ENCODE peak calls at places on chromosomes 13 and 19, in five cellular contexts. Y is stomach, B is HCT116, R is GM12878, S is GM12892. W is an unnamed sample.

GRCh38 chr19:51740356-51740755 is 11.3 kb downstream of the FPR1 start:
- DNase-seq in Y (no peak), B (no peak), S (no peak), R (no peak), W (no peak)

GRCh38 chr19:1590641-1591397 is 1.8 kb downstream of the MBD3 start:
- DNase-seq in R (no peak), S (no peak), B (no peak), Y (no peak), W (no peak)

GRCh38 chr19:30406220-30406944 is 34.2 kb downstream of the ZNF536 start:
- DNase-seq in B (no peak), S (no peak), R (no peak), Y (no peak), W (peak; percentile 25)

GRCh38 chr13:76853481-76853880 is 32.7 kb downstream of the KCTD12 start:
- DNase-seq in Y (no peak), B (no peak), R (no peak), S (no peak), W (no peak)

GRCh38 chr13:26721251-26721939 is 39.2 kb downstream of the GPR12 start:
- DNase-seq in Y (peak; percentile 30), R (no peak), S (no peak), B (no peak), W (no peak)

GRCh38 chr19:2636897-2637683 is 65.4 kb downstream of the GNG7 start:
- DNase-seq in B (no peak), Y (peak; percentile 72), R (no peak), S (peak; percentile 92), W (peak; percentile 94)

GRCh38 chr19:48858984-48859710 is 9.3 kb downstream of the PLEKHA4 start:
- DNase-seq in B (no peak), R (no peak), S (peak; percentile 79), Y (no peak), W (peak; percentile 77)

GRCh38 chr19:17779281-17779930 is 15.5 kb upstream of the B3GNT3 start:
- DNase-seq in S (no peak), R (no peak), B (peak; percentile 93), Y (no peak), W (no peak)

GRCh38 chr13:63554157-63554556 is 2138.5 kb upstream of the PCDH20 start:
- DNase-seq in R (no peak), Y (no peak), S (no peak), B (no peak), W (no peak)

GRCh38 chr13:48138270-48138669 is 43.4 kb upstream of the MED4 start:
- DNase-seq in Y (no peak), S (no peak), B (no peak), R (no peak), W (no peak)

GRCh38 chr19:31261019-31261595 is 88.1 kb downstream of the TSHZ3 start:
- DNase-seq in R (no peak), Y (peak; percentile 2), S (no peak), B (no peak), W (no peak)

GRCh38 chr13:50393641-50394040 is 378.4 kb downstream of the KCNRG start:
- DNase-seq in Y (no peak), S (no peak), R (no peak), B (no peak), W (no peak)

GRCh38 chr13:46396341-46396740 is 9.3 kb upstream of the RUBCNL start:
- DNase-seq in Y (no peak), B (no peak), R (no peak), S (no peak), W (no peak)

GRCh38 chr13:79228972-79229371 is 177.1 kb downstream of the RBM26 start:
- DNase-seq in B (no peak), S (no peak), R (no peak), Y (peak; percentile 32), W (no peak)

GRCh38 chr13:93151277-93151676 is 75.3 kb upstream of the GPC6 start:
- DNase-seq in Y (no peak), S (no peak), B (no peak), R (no peak), W (no peak)

GRCh38 chr13:112923962-112924361 is 45.1 kb upstream of the MCF2L start:
- DNase-seq in S (no peak), Y (no peak), R (no peak), B (no peak), W (no peak)

GRCh38 chr13:38191016-38191415 is 158.6 kb upstream of the UFM1 start:
- DNase-seq in Y (no peak), R (no peak), S (no peak), B (no peak), W (no peak)

GRCh38 chr19:7570761-7571160 is 24.9 kb upstream of the CAMSAP3 start:
- DNase-seq in Y (no peak), S (no peak), B (no peak), R (no peak), W (no peak)

GRCh38 chr19:6686628-6686975 is 16.6 kb upstream of the TNFSF14 start:
- DNase-seq in S (no peak), R (no peak), B (no peak), Y (no peak), W (no peak)

GRCh38 chr13:28000567-28000966 is 12.1 kb upstream of the URAD start:
- DNase-seq in Y (no peak), R (no peak), B (no peak), S (no peak), W (no peak)

GRCh38 chr19:49331616-49332055 is 3.6 kb upstream of the CD37 start:
- DNase-seq in B (peak; percentile 37), S (no peak), R (peak; percentile 81), Y (peak; percentile 34), W (no peak)

GRCh38 chr13:37492741-37493514 is 105.6 kb downstream of the POSTN start:
- DNase-seq in B (no peak), Y (no peak), R (no peak), S (no peak), W (no peak)

GRCh38 chr13:44331912-44332840 is 41.4 kb upstream of the SERP2 start:
- DNase-seq in S (no peak), R (no peak), B (no peak), Y (no peak), W (no peak)

GRCh38 chr13:112453874-112454647 is 77.9 kb downstream of the SPACA7 start:
- DNase-seq in S (no peak), B (no peak), Y (no peak), R (no peak), W (no peak)

GRCh38 chr19:2549701-2550191 is 73.8 kb downstream of the GADD45B start:
- DNase-seq in Y (peak; percentile 43), R (no peak), B (no peak), S (no peak), W (no peak)

GRCh38 chr19:32901504-32902161 is 32.1 kb upstream of the SLC7A9 start:
- DNase-seq in Y (no peak), S (no peak), B (no peak), R (no peak), W (no peak)

GRCh38 chr13:113978741-113979481 is 5.0 kb upstream of the C13orf46 start:
- DNase-seq in S (no peak), Y (peak; percentile 75), R (no peak), B (no peak), W (no peak)

GRCh38 chr13:60647547-60647946 is 250.5 kb downstream of the TDRD3 start:
- DNase-seq in B (no peak), R (no peak), S (no peak), Y (no peak), W (no peak)

DNA sequence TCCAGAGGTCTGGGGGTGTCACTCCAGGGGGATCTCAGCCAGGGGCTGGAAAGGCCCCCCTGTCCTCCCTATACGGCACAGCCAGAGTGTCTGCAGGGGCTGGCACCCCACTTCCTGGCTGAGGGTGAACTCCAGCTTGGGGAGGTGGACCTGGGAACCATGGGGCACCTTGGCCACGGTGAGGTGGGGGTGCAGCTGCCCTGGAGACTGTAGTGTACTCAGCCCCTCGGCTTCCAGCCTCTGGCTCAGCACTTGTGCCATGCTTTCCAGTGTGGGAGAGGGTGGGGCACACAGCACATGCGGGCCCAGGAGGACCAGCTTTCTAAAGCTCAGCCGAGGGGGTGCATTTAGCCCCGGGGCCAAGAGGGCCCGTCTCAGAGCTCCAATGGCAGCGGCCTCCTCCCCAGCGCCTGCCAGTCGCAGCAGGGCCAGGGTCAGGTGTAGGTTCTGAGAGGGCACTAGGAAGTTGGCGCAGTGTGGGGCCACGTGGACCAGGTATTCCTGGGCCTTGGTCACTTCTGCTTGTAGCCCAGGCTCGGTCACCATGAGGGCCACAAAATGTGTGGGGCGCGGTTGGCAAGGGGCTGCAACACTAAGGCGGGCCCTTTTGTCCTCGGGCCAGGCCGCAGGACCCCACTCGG is 1.4 kb downstream of the LENG9 start:
- DNase-seq in R (no peak), S (no peak), Y (peak; percentile 50), B (no peak), W (no peak)
- TF ChIP-seq POLR2A in R (peak; percentile 58), S (peak; percentile 59), Y (no peak), B (no peak), W (peak; percentile 46)

GRCh38 chr19:35130761-35131720 is 3.8 kb downstream of the LGI4 start:
- DNase-seq in S (no peak), Y (no peak), R (no peak), B (no peak), W (no peak)
- TF ChIP-seq POLR2AphosphoS5 in S (no peak), Y (no peak), R (no peak), B (no peak), W (no peak)

GRCh38 chr19:28546148-28546685 is 666.7 kb downstream of the UQCRFS1 start:
- DNase-seq in R (no peak), Y (no peak), B (no peak), S (no peak), W (no peak)
- TF ChIP-seq POLR2A in R (no peak), Y (no peak), B (no peak), S (no peak), W (no peak)

GRCh38 chr19:47310819-47311218 is 1.2 kb downstream of the C5AR1 start:
- DNase-seq in B (no peak), Y (peak; percentile 54), S (no peak), R (no peak), W (no peak)
- TF ChIP-seq POLR2AphosphoS5 in B (no peak), Y (peak; percentile 17), S (no peak), R (no peak), W (no peak)

DNA sequence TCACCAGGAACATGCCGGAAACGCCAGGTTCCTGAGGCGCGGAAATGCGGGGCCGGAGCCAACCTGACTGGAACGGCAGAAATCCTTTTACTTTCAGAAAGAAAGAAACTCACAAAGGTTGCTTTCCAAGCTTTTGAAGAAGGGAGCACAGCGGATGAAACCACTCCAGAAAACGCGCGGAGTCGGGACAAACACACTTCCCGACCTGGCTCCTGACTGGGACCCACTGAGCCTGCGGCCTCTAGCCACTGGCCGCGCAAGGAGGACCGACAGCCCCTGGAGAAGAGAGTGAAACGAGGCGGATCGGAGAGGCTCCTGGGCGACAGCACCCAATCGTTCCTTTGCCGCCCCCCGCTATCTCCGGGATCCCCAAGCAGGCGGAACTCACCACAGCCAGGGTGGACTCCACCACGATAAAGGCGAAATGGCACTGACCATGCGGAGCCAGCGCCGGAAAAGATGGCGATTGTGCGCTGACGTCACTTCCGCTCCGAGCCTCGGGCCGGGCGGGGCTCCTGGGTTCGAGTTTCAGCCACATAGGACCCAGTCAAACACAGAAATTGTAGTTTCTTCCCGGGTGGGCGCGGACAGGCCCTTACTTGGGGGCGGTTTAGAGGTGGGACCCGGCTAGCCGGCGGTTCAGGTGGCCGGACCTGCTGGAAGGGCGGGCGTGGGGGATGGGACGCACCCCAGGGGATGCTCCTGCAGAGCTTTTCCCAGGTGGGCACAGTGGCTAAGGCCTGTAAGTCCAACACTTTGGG is at the start of gene ZNF121:
- DNase-seq in S (peak; percentile 54), Y (peak; percentile 85), R (peak; percentile 61), B (peak; percentile 77), W (peak; percentile 61)
- TF ChIP-seq POLR2A in S (peak; percentile 97), Y (no peak), R (peak; percentile 98), B (peak; percentile 56), W (peak; percentile 97)